ENCODE peak calls at places on chromosomes 12 and 14, in five cellular contexts. One of them, this sample, is unnamed.

GRCh38 chr12:108633534-108634224 is at the start of gene SELPLG:
- DNase-seq in left ventricle myocardium inferior: peak
- DNase-seq in coronary artery: no peak
- DNase-seq in fibroblast of lung: no peak
- DNase-seq in PC-3: no peak
- DNase-seq in this sample: no peak

GRCh38 chr12:120620624-120621023 is 19.8 kb upstream of the CABP1 start:
- DNase-seq in coronary artery: no peak
- DNase-seq in left ventricle myocardium inferior: no peak
- DNase-seq in fibroblast of lung: no peak
- DNase-seq in PC-3: peak
- DNase-seq in this sample: no peak

GRCh38 chr14:70897475-70897874 is 9.8 kb upstream of the PCNX1 start:
- DNase-seq in left ventricle myocardium inferior: no peak
- DNase-seq in PC-3: no peak
- DNase-seq in fibroblast of lung: peak
- DNase-seq in coronary artery: no peak
- DNase-seq in this sample: peak

GRCh38 chr12:1816730-1817094 is 3.7 kb upstream of the LRTM2 start:
- DNase-seq in coronary artery: no peak
- DNase-seq in left ventricle myocardium inferior: no peak
- DNase-seq in fibroblast of lung: no peak
- DNase-seq in PC-3: no peak
- DNase-seq in this sample: no peak

GRCh38 chr12:47991106-47991550 is 13.1 kb downstream of the COL2A1 start:
- DNase-seq in coronary artery: no peak
- DNase-seq in left ventricle myocardium inferior: no peak
- DNase-seq in fibroblast of lung: no peak
- DNase-seq in PC-3: no peak
- DNase-seq in this sample: no peak

GRCh38 chr12:93090768-93091172 is 161.7 kb upstream of the EEA1 start:
- DNase-seq in left ventricle myocardium inferior: no peak
- DNase-seq in coronary artery: no peak
- DNase-seq in fibroblast of lung: peak
- DNase-seq in PC-3: peak
- DNase-seq in this sample: peak

GRCh38 chr12:7092229-7092985 is at the start of gene C1R:
- DNase-seq in coronary artery: peak
- DNase-seq in PC-3: peak
- DNase-seq in fibroblast of lung: peak
- DNase-seq in left ventricle myocardium inferior: peak
- DNase-seq in this sample: peak

GRCh38 chr14:86481105-86481504 is 951.2 kb downstream of the FLRT2 start:
- DNase-seq in fibroblast of lung: peak
- DNase-seq in PC-3: no peak
- DNase-seq in coronary artery: no peak
- DNase-seq in left ventricle myocardium inferior: no peak
- DNase-seq in this sample: no peak

GRCh38 chr12:97940629-97941028 is 478.0 kb downstream of the RMST start:
- DNase-seq in fibroblast of lung: no peak
- DNase-seq in left ventricle myocardium inferior: no peak
- DNase-seq in PC-3: no peak
- DNase-seq in coronary artery: no peak
- DNase-seq in this sample: no peak

GRCh38 chr12:84329933-84330332 is 582.7 kb downstream of the SLC6A15 start:
- DNase-seq in fibroblast of lung: no peak
- DNase-seq in left ventricle myocardium inferior: no peak
- DNase-seq in PC-3: peak
- DNase-seq in coronary artery: no peak
- DNase-seq in this sample: no peak

GRCh38 chr14:22524105-22524783 is 64.8 kb downstream of the DAD1 start:
- DNase-seq in left ventricle myocardium inferior: no peak
- DNase-seq in fibroblast of lung: no peak
- DNase-seq in coronary artery: no peak
- DNase-seq in PC-3: no peak
- DNase-seq in this sample: no peak

GRCh38 chr12:81888341-81888740 is 129.2 kb upstream of the PPFIA2 start:
- DNase-seq in coronary artery: no peak
- DNase-seq in PC-3: no peak
- DNase-seq in fibroblast of lung: no peak
- DNase-seq in left ventricle myocardium inferior: no peak
- DNase-seq in this sample: peak

GRCh38 chr14:38042356-38042755 is 165.3 kb upstream of the SSTR1 start:
- DNase-seq in left ventricle myocardium inferior: no peak
- DNase-seq in PC-3: peak
- DNase-seq in coronary artery: no peak
- DNase-seq in fibroblast of lung: peak
- DNase-seq in this sample: peak

GRCh38 chr12:119695034-119695433 is 27.1 kb downstream of the PRKAB1 start:
- DNase-seq in PC-3: peak
- DNase-seq in fibroblast of lung: peak
- DNase-seq in coronary artery: no peak
- DNase-seq in left ventricle myocardium inferior: no peak
- DNase-seq in this sample: no peak

GRCh38 chr12:53780323-53780722 is 28.5 kb upstream of the CISTR start:
- DNase-seq in left ventricle myocardium inferior: no peak
- DNase-seq in coronary artery: no peak
- DNase-seq in PC-3: no peak
- DNase-seq in fibroblast of lung: no peak
- DNase-seq in this sample: no peak

GRCh38 chr12:108564724-108565123 is 2.3 kb downstream of the ISCU start:
- DNase-seq in coronary artery: no peak
- DNase-seq in fibroblast of lung: no peak
- DNase-seq in left ventricle myocardium inferior: no peak
- DNase-seq in PC-3: no peak
- DNase-seq in this sample: no peak

GRCh38 chr14:101478796-101479410 is 82.4 kb upstream of the DIO3 start:
- DNase-seq in coronary artery: peak
- DNase-seq in left ventricle myocardium inferior: no peak
- DNase-seq in fibroblast of lung: no peak
- DNase-seq in PC-3: no peak
- DNase-seq in this sample: no peak

GRCh38 chr12:91958816-91959215 is 186.8 kb downstream of the BTG1 start:
- DNase-seq in fibroblast of lung: peak
- DNase-seq in left ventricle myocardium inferior: no peak
- DNase-seq in coronary artery: no peak
- DNase-seq in PC-3: peak
- DNase-seq in this sample: peak

GRCh38 chr12:9829990-9830389 is 2.7 kb downstream of the KLRF1 start:
- DNase-seq in PC-3: no peak
- DNase-seq in coronary artery: no peak
- DNase-seq in fibroblast of lung: no peak
- DNase-seq in left ventricle myocardium inferior: no peak
- DNase-seq in this sample: no peak

GRCh38 chr14:54570651-54571415 is 3.9 kb downstream of the SAMD4A start:
- DNase-seq in fibroblast of lung: peak
- DNase-seq in left ventricle myocardium inferior: no peak
- DNase-seq in PC-3: peak
- DNase-seq in coronary artery: no peak
- DNase-seq in this sample: peak

GRCh38 chr12:92442782-92443181 is 260.0 kb upstream of the PLEKHG7 start:
- DNase-seq in PC-3: no peak
- DNase-seq in fibroblast of lung: peak
- DNase-seq in coronary artery: no peak
- DNase-seq in left ventricle myocardium inferior: no peak
- DNase-seq in this sample: no peak

GRCh38 chr12:101945361-101946232 is 68.2 kb downstream of the DRAM1 start:
- DNase-seq in PC-3: peak
- DNase-seq in fibroblast of lung: peak
- DNase-seq in left ventricle myocardium inferior: no peak
- DNase-seq in coronary artery: no peak
- DNase-seq in this sample: no peak

GRCh38 chr12:40137252-40137651 is 31.4 kb upstream of the SLC2A13 start:
- DNase-seq in coronary artery: no peak
- DNase-seq in left ventricle myocardium inferior: no peak
- DNase-seq in PC-3: no peak
- DNase-seq in fibroblast of lung: no peak
- DNase-seq in this sample: no peak

GRCh38 chr12:126773012-126773411 is 1494.0 kb upstream of the TMEM132C start:
- DNase-seq in left ventricle myocardium inferior: no peak
- DNase-seq in fibroblast of lung: no peak
- DNase-seq in PC-3: no peak
- DNase-seq in coronary artery: no peak
- DNase-seq in this sample: no peak

GRCh38 chr12:47408171-47408871 is 297.5 kb downstream of the RPAP3 start:
- DNase-seq in coronary artery: no peak
- DNase-seq in fibroblast of lung: no peak
- DNase-seq in PC-3: peak
- DNase-seq in left ventricle myocardium inferior: no peak
- DNase-seq in this sample: no peak

GRCh38 chr14:54343276-54344121 is 53.3 kb upstream of the CDKN3 start:
- DNase-seq in PC-3: peak
- DNase-seq in left ventricle myocardium inferior: no peak
- DNase-seq in coronary artery: no peak
- DNase-seq in fibroblast of lung: peak
- DNase-seq in this sample: peak

GRCh38 chr14:53384073-53384472 is 230.9 kb upstream of the DDHD1 start:
- DNase-seq in coronary artery: no peak
- DNase-seq in left ventricle myocardium inferior: no peak
- DNase-seq in PC-3: no peak
- DNase-seq in fibroblast of lung: no peak
- DNase-seq in this sample: no peak

GRCh38 chr14:30252800-30253425 is 306.0 kb upstream of the G2E3 start:
- DNase-seq in left ventricle myocardium inferior: no peak
- DNase-seq in PC-3: no peak
- DNase-seq in fibroblast of lung: peak
- DNase-seq in coronary artery: no peak
- DNase-seq in this sample: no peak

GRCh38 chr12:59708059-59708458 is 112.2 kb downstream of the SLC16A7 start:
- DNase-seq in coronary artery: no peak
- DNase-seq in PC-3: peak
- DNase-seq in left ventricle myocardium inferior: no peak
- DNase-seq in fibroblast of lung: peak
- DNase-seq in this sample: peak

GRCh38 chr14:61568572-61569011 is 126.7 kb upstream of the HIF1A start:
- DNase-seq in coronary artery: no peak
- DNase-seq in fibroblast of lung: no peak
- DNase-seq in left ventricle myocardium inferior: peak
- DNase-seq in PC-3: peak
- DNase-seq in this sample: no peak

GRCh38 chr14:33686218-33686617 is 264.7 kb downstream of the EGLN3 start:
- DNase-seq in PC-3: peak
- DNase-seq in fibroblast of lung: peak
- DNase-seq in left ventricle myocardium inferior: no peak
- DNase-seq in coronary artery: no peak
- DNase-seq in this sample: no peak

DNA sequence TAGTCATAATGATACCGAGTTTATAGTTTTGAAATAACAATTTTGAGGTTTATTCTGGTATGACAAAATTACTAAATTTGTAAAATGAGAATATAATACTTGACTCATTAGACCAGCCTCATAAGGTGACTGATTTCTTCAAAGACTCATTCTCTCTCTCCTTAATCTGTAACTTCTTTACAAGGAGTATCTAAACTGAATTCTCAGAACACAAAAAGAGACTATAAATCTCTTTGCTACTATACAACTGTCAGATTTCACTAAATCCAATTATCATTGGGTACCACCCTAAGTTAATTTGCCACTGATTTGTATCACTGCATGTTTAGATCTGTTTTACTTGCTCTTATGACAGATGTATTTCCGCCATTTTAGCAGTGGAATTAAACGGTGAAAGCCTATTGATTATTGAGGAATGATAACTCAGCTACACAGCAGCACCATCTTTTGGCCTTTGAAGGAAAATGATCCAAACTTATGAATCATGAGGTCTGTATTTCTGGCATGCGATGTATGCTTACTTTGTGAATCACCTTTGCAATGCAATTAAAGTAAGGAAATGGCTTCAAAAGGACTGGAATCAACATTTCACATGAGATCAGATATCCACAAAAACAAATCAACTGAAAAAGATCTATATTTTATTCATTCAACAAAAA is 161.2 kb downstream of the RERGL start:
- DNase-seq in left ventricle myocardium inferior: no peak
- DNase-seq in coronary artery: no peak
- DNase-seq in fibroblast of lung: peak
- DNase-seq in PC-3: peak
- DNase-seq in this sample: peak
- TF ChIP-seq CTCF in left ventricle myocardium inferior: no peak
- TF ChIP-seq CTCF in coronary artery: no peak
- TF ChIP-seq CTCF in fibroblast of lung: no peak
- TF ChIP-seq CTCF in PC-3: peak
- TF ChIP-seq CTCF in this sample: peak

DNA sequence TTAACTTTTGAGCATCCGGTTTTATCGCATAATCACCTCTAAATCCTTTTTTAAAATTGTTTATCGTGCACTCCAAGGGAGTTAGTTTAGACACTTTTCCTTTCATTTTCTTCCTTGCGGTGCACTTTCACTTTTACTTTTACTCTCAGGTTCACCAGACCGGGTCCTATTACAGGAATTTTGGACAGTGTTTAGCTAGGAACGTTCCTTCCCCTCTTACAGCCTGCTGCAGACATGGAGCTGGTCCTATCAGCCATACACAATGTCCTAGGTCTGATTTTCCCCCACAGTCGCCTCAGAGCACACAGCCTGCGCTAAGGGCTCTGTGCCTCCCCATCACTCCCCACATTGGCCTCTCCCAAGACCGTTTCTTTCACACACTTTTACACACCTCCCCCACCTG is 103.9 kb downstream of the ALG10 start:
- DNase-seq in coronary artery: no peak
- DNase-seq in PC-3: peak
- DNase-seq in fibroblast of lung: no peak
- DNase-seq in left ventricle myocardium inferior: no peak
- DNase-seq in this sample: no peak
- H3K4me3 ChIP-seq in coronary artery: peak
- H3K4me3 ChIP-seq in PC-3: peak
- H3K4me3 ChIP-seq in fibroblast of lung: no peak
- H3K4me3 ChIP-seq in left ventricle myocardium inferior: peak
- H3K4me3 ChIP-seq in this sample: no peak

GRCh38 chr14:94355191-94355794 is 32.2 kb upstream of the SERPINA6 start:
- DNase-seq in left ventricle myocardium inferior: peak
- DNase-seq in PC-3: peak
- DNase-seq in fibroblast of lung: peak
- DNase-seq in coronary artery: peak
- DNase-seq in this sample: no peak
- TF ChIP-seq CTCF in left ventricle myocardium inferior: peak
- TF ChIP-seq CTCF in PC-3: peak
- TF ChIP-seq CTCF in fibroblast of lung: peak
- TF ChIP-seq CTCF in coronary artery: no peak
- TF ChIP-seq CTCF in this sample: peak

GRCh38 chr12:27210187-27210586 is 33.9 kb upstream of the STK38L start:
- DNase-seq in PC-3: no peak
- DNase-seq in left ventricle myocardium inferior: no peak
- DNase-seq in coronary artery: no peak
- DNase-seq in fibroblast of lung: no peak
- DNase-seq in this sample: no peak

GRCh38 chr12:27206801-27207502 is 37.1 kb upstream of the STK38L start:
- DNase-seq in left ventricle myocardium inferior: no peak
- DNase-seq in coronary artery: no peak
- DNase-seq in fibroblast of lung: no peak
- DNase-seq in PC-3: no peak
- DNase-seq in this sample: no peak

GRCh38 chr12:27209257-27209910 is 34.7 kb upstream of the STK38L start:
- DNase-seq in left ventricle myocardium inferior: no peak
- DNase-seq in fibroblast of lung: no peak
- DNase-seq in coronary artery: no peak
- DNase-seq in PC-3: no peak
- DNase-seq in this sample: no peak

GRCh38 chr12:27207626-27208413 is 36.3 kb upstream of the STK38L start:
- DNase-seq in coronary artery: no peak
- DNase-seq in left ventricle myocardium inferior: no peak
- DNase-seq in fibroblast of lung: no peak
- DNase-seq in PC-3: no peak
- DNase-seq in this sample: no peak

GRCh38 chr12:27208414-27208750 is 35.7 kb upstream of the STK38L start:
- DNase-seq in coronary artery: no peak
- DNase-seq in PC-3: no peak
- DNase-seq in fibroblast of lung: no peak
- DNase-seq in left ventricle myocardium inferior: no peak
- DNase-seq in this sample: no peak
- H3K4me3 ChIP-seq in coronary artery: no peak
- H3K4me3 ChIP-seq in PC-3: no peak
- H3K4me3 ChIP-seq in fibroblast of lung: no peak
- H3K4me3 ChIP-seq in left ventricle myocardium inferior: no peak
- H3K4me3 ChIP-seq in this sample: no peak

This sample was measured in astrocyte of the cerebellum.